ENCODE peak calls at places on chromosomes 16 and 17, in nine cellular contexts. Q, D, O, C, V, P, B, Z and A are unnamed samples.

GRCh38 chr17:59454633-59455105 is 110.7 kb upstream of the DHX40 start:
- DNase-seq in V (no peak), C (peak), O (no peak), B (no peak), Z (no peak), Q (no peak), D (no peak), P (no peak), A (no peak)

GRCh38 chr17:59840908-59841666 is 51.7 kb downstream of the TUBD1 start:
- DNase-seq in C (no peak), D (peak), O (no peak), Q (no peak), P (no peak), V (no peak), B (no peak), Z (no peak), A (no peak)

GRCh38 chr17:5864910-5865657 is 205.1 kb upstream of the WSCD1 start:
- DNase-seq in Z (no peak), P (no peak), D (no peak), O (no peak), C (no peak), Q (no peak), B (no peak), V (no peak), A (no peak)

GRCh38 chr17:2025220-2025621 is at the start of gene RTN4RL1:
- DNase-seq in O (no peak), C (peak), D (no peak), B (peak), V (peak), Q (peak), P (peak), Z (peak), A (no peak)

GRCh38 chr16:2830355-2830695 is 222 bp downstream of the ZG16B start:
- DNase-seq in V (no peak), Z (no peak), O (no peak), B (no peak), C (no peak), P (no peak), D (no peak), Q (no peak), A (no peak)

GRCh38 chr17:19940722-19941464 is 36.7 kb downstream of the AKAP10 start:
- DNase-seq in Q (peak), Z (no peak), V (no peak), O (no peak), P (no peak), B (no peak), D (peak), C (peak), A (no peak)

GRCh38 chr16:58451945-58452401 is 48.0 kb upstream of the NDRG4 start:
- DNase-seq in O (no peak), Z (no peak), D (peak), Q (no peak), P (no peak), V (no peak), B (no peak), C (no peak), A (peak)

GRCh38 chr17:58278661-58279015 is 2.1 kb downstream of the MPO start:
- DNase-seq in Q (no peak), D (no peak), P (no peak), V (no peak), B (no peak), C (no peak), O (no peak), Z (no peak), A (no peak)

GRCh38 chr16:50679266-50679665 is 1.8 kb downstream of the SNX20 start:
- DNase-seq in C (no peak), Q (no peak), Z (no peak), V (no peak), O (no peak), P (no peak), D (no peak), B (no peak), A (no peak)

GRCh38 chr16:14011006-14011405 is 60.1 kb upstream of the MRTFB start:
- DNase-seq in Q (no peak), O (no peak), P (no peak), V (no peak), B (no peak), Z (no peak), D (no peak), C (no peak), A (no peak)

GRCh38 chr17:75430159-75430748 is 24.8 kb upstream of the GRB2 start:
- DNase-seq in B (no peak), Z (no peak), D (peak), V (peak), Q (peak), P (no peak), C (peak), O (peak), A (no peak)

GRCh38 chr17:43998552-43998951 is 5.9 kb upstream of the NAGS start:
- DNase-seq in D (peak), Z (no peak), P (no peak), B (no peak), C (no peak), O (no peak), V (no peak), Q (no peak), A (no peak)

GRCh38 chr17:39688475-39688835 is 598 bp upstream of the PGAP3 start:
- DNase-seq in Q (peak), V (no peak), P (no peak), D (no peak), B (no peak), O (no peak), Z (no peak), C (no peak), A (no peak)

GRCh38 chr17:64984776-64985521 is 65.7 kb upstream of the LRRC37A3 start:
- DNase-seq in V (no peak), P (peak), B (peak), Z (peak), O (no peak), D (no peak), C (peak), Q (no peak), A (no peak)

GRCh38 chr17:49461580-49461979 is 33.5 kb upstream of the NGFR start:
- DNase-seq in Z (no peak), C (no peak), B (no peak), Q (no peak), V (no peak), D (no peak), P (no peak), O (no peak), A (no peak)

GRCh38 chr17:8955560-8955959 is 9.9 kb downstream of the PIK3R5 start:
- DNase-seq in Q (no peak), V (peak), O (no peak), P (no peak), C (no peak), B (no peak), Z (no peak), D (no peak), A (no peak)

GRCh38 chr17:66910651-66911285 is 53.7 kb upstream of the CACNG4 start:
- DNase-seq in Q (no peak), B (no peak), D (no peak), Z (no peak), O (no peak), V (no peak), C (no peak), P (no peak), A (no peak)

GRCh38 chr16:69924777-69925191 is 26.4 kb upstream of the CLEC18A start:
- DNase-seq in B (peak), C (no peak), Z (no peak), Q (no peak), P (no peak), V (peak), O (no peak), D (peak), A (no peak)
- H3K4me3 ChIP-seq in B (peak), C (no peak), Z (no peak), Q (no peak), P (no peak), V (no peak), O (no peak), D (peak), A (no peak)

DNA sequence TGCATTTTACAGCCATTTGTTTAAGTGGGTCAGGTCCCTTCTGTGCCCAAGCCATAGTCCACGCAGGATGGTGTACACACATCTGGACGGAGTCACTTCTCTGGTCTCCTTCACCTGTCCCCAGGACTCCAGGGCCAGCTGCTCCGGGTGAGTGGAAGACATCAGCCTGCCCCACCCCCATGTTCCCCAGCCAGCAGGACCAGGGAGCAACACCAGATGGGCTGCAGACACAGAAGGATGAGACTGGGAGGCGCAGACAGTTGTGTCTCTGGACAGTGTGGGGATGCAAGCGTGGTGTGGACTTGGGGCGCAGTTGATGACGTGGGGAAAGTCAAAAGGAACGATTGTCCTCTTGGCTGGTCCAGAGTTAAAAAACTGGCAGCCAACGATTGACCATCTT is 24.6 kb upstream of the WFDC1 start:
- DNase-seq in V (no peak), C (no peak), O (no peak), B (no peak), Z (no peak), D (no peak), P (no peak), Q (no peak), A (no peak)
- H3K4me3 ChIP-seq in V (no peak), C (no peak), O (no peak), B (no peak), Z (no peak), D (no peak), P (no peak), Q (no peak), A (no peak)

GRCh38 chr17:73485130-73485529 is 159.1 kb downstream of the SDK2 start:
- DNase-seq in Z (no peak), D (no peak), Q (peak), O (no peak), B (no peak), P (no peak), C (no peak), V (no peak), A (no peak)
- H3K4me3 ChIP-seq in Z (no peak), D (no peak), Q (no peak), O (no peak), B (no peak), P (no peak), C (no peak), V (no peak), A (no peak)

GRCh38 chr16:68378436-68379415 is 67.9 kb downstream of the PRMT7 start:
- DNase-seq in V (no peak), O (no peak), Z (no peak), C (no peak), D (no peak), P (no peak), Q (no peak), B (no peak), A (no peak)
- H3K4me3 ChIP-seq in V (no peak), O (no peak), Z (no peak), C (no peak), D (no peak), P (no peak), Q (no peak), B (no peak), A (no peak)

GRCh38 chr16:89431158-89431584 is 59.2 kb downstream of the ANKRD11 start:
- DNase-seq in V (peak), P (no peak), D (no peak), Z (no peak), O (no peak), C (no peak), Q (no peak), B (no peak), A (no peak)
- H3K4me3 ChIP-seq in V (no peak), P (no peak), D (no peak), Z (no peak), O (no peak), C (no peak), Q (no peak), B (no peak), A (no peak)

GRCh38 chr17:7357381-7357780 is 2.4 kb downstream of the TMEM95 start:
- DNase-seq in D (no peak), V (no peak), P (no peak), O (no peak), C (no peak), B (no peak), Z (no peak), Q (no peak), A (no peak)

GRCh38 chr17:7354262-7354781 is 634 bp upstream of the TMEM95 start:
- DNase-seq in Z (peak), P (no peak), B (no peak), O (no peak), V (peak), D (peak), C (peak), Q (no peak), A (peak)

GRCh38 chr17:7355053-7355452 is at the start of gene TMEM95:
- DNase-seq in P (no peak), V (peak), O (no peak), B (no peak), D (no peak), Q (no peak), C (no peak), Z (peak), A (no peak)

GRCh38 chr17:7356779-7357178 is 1.8 kb downstream of the TMEM95 start:
- DNase-seq in D (no peak), V (no peak), Q (no peak), O (no peak), C (no peak), Z (no peak), P (no peak), B (peak), A (no peak)

GRCh38 chr17:7356072-7356549 is 1.2 kb downstream of the TMEM95 start:
- DNase-seq in P (peak), O (no peak), B (peak), Z (peak), Q (peak), C (peak), V (peak), D (peak), A (peak)
- H3K4me3 ChIP-seq in P (no peak), O (no peak), B (no peak), Z (no peak), Q (no peak), C (no peak), V (no peak), D (no peak), A (no peak)

GRCh38 chr17:21458036-21458435 is 81.9 kb downstream of the KCNJ12 start:
- DNase-seq in O (no peak), V (no peak), B (no peak), C (no peak), Z (no peak), Q (peak), D (no peak), P (no peak), A (no peak)

GRCh38 chr17:21457051-21458026 is 81.2 kb downstream of the KCNJ12 start:
- DNase-seq in C (peak), B (peak), P (peak), O (peak), V (peak), D (peak), Q (peak), Z (peak), A (peak)

GRCh38 chr17:21453144-21453982 is 77.2 kb downstream of the KCNJ12 start:
- DNase-seq in C (no peak), D (no peak), Q (no peak), O (no peak), B (no peak), P (no peak), V (no peak), Z (no peak), A (no peak)

GRCh38 chr17:21455761-21456160 is 79.6 kb downstream of the KCNJ12 start:
- DNase-seq in C (no peak), D (no peak), Z (no peak), Q (no peak), O (no peak), P (no peak), B (no peak), V (no peak), A (no peak)

DNA sequence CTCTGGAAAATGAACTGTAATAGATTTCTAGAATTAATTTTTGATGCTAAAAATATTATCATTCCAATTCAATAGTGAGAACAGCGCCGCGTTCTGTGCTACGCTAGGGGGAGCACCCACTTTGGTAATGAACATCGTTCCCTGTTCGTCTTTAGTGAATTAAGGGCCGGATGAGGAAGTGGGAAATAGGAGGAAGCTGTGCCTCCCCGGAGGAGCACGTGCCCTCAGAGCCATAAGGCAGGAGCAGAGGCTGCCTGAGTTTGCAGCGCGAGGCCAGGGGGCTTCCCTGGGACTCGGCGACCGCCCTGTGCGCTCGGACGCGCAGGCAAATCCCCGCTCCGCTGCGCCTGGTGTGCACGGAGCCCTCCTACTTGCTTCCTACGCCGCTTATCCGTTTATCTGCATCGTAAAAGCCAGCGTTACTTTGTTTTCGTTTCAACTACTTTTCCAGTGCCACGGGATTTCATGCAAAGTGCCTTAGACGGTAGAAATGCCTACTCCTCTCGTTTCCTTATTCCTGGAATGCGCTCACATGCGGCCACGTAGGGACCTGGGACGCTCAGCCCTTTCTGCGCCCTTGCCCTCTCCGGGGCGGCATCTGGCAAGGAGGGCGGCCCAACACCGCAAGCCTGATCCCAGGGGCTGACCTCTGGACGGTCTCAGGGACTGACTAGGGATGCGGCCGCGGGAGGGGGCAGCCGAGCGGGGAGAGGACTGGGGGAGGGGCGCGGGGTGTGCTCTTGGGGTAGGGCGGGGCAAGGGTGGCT is 76.4 kb downstream of the KCNJ12 start:
- DNase-seq in Z (peak), P (no peak), B (peak), V (peak), D (peak), O (no peak), Q (peak), C (peak), A (peak)
- H3K4me3 ChIP-seq in Z (no peak), P (no peak), B (no peak), V (peak), D (peak), O (peak), Q (no peak), C (no peak), A (peak)

GRCh38 chr17:81481815-81482505 is 30.6 kb downstream of the ACTG1 start:
- DNase-seq in Q (no peak), Z (no peak), P (no peak), C (no peak), B (no peak), D (no peak), V (no peak), O (no peak), A (no peak)
- H3K4me3 ChIP-seq in Q (no peak), Z (peak), P (no peak), C (no peak), B (no peak), D (peak), V (peak), O (peak), A (no peak)

DNA sequence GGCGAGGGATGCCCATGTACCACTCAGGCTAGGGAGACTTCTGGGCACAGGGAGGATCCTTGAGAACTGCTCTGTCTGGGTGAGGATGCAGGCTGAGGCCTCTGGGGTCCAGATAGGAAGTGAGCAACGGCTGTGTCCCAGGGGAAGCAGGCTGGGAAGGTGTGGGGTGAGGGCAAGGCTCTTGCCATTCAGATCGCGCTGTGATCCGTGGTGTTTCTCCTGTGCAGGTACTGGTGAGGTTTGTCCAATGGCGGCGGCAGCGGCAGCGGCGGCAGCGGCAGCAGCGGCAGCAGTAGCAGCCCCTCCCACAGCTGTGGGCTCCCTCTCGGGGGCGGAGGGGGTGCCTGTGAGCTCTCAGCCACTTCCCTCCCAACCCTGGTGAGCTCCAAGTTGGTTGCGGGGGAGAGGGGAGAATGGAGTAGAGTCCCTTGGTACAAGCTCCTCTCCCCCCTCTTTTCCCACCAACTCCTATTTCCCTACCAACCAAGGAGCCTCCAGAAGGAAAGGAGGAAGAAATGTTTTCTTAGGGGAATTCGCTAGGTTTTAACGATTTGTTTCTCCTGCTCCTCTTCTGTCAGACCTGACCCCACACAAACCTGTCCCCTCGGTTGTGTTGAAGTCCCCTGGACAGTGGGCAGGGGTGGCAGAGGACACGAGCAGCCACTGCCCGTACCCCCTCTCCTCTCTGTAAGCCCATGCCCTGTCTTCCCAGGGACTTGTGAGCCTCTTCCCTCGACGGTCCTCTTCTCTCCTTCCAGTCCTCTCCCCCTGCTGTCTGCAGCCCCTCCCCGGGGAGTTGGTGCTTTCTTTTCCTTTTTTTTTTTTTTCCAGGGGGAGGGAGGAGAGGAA is 1.9 kb upstream of the PRRT2 start:
- DNase-seq in B (peak), Q (no peak), O (no peak), D (no peak), V (peak), P (no peak), Z (no peak), C (no peak), A (no peak)
- H3K4me3 ChIP-seq in B (no peak), Q (peak), O (peak), D (peak), V (no peak), P (no peak), Z (no peak), C (no peak), A (no peak)

GRCh38 chr17:29617481-29618271 is 5.0 kb downstream of the CORO6 start:
- DNase-seq in O (no peak), C (peak), Z (peak), P (peak), Q (peak), B (peak), V (peak), D (peak), A (no peak)

GRCh38 chr17:29616300-29617048 is 6.2 kb downstream of the CORO6 start:
- DNase-seq in P (no peak), O (no peak), D (no peak), Q (no peak), B (no peak), C (no peak), Z (no peak), V (no peak), A (no peak)

GRCh38 chr17:29615492-29616299 is 7.0 kb downstream of the CORO6 start:
- DNase-seq in V (peak), P (peak), Q (peak), Z (peak), O (no peak), C (peak), D (peak), B (peak), A (no peak)

GRCh38 chr17:29618272-29619065 is 4.2 kb downstream of the CORO6 start:
- DNase-seq in P (no peak), Q (no peak), C (no peak), D (no peak), Z (no peak), V (no peak), B (no peak), O (no peak), A (no peak)

GRCh38 chr17:29617125-29617480 is 5.6 kb downstream of the CORO6 start:
- DNase-seq in P (peak), D (peak), O (no peak), Q (peak), B (peak), C (peak), Z (peak), V (peak), A (no peak)
- H3K4me3 ChIP-seq in P (peak), D (peak), O (peak), Q (no peak), B (no peak), C (peak), Z (no peak), V (peak), A (no peak)